ENCODE peak calls at places on chromosomes 16 and 17, in ten cellular contexts. One of them, this sample, is unnamed.

GRCh38 chr16:24854607-24855171 is 8.9 kb downstream of the SLC5A11 start:
- DNase-seq in ovary: no peak
- DNase-seq in fibroblast of pulmonary artery: no peak
- DNase-seq in tibial artery: no peak
- DNase-seq in A549: no peak
- DNase-seq in AG10803: no peak
- DNase-seq in right atrium auricular region: no peak
- DNase-seq in colonic mucosa: no peak
- DNase-seq in PC-9: no peak
- DNase-seq in Caco-2: no peak
- DNase-seq in this sample: no peak

GRCh38 chr16:10349851-10350250 is 36.0 kb upstream of the ATF7IP2 start:
- DNase-seq in PC-9: no peak
- DNase-seq in Caco-2: no peak
- DNase-seq in fibroblast of pulmonary artery: no peak
- DNase-seq in colonic mucosa: no peak
- DNase-seq in tibial artery: no peak
- DNase-seq in AG10803: no peak
- DNase-seq in A549: no peak
- DNase-seq in right atrium auricular region: no peak
- DNase-seq in ovary: no peak
- DNase-seq in this sample: no peak

GRCh38 chr16:56327071-56327928 is 98.0 kb downstream of the AMFR start:
- DNase-seq in colonic mucosa: no peak
- DNase-seq in PC-9: no peak
- DNase-seq in A549: no peak
- DNase-seq in ovary: no peak
- DNase-seq in AG10803: no peak
- DNase-seq in fibroblast of pulmonary artery: no peak
- DNase-seq in tibial artery: no peak
- DNase-seq in Caco-2: no peak
- DNase-seq in right atrium auricular region: no peak
- DNase-seq in this sample: no peak

GRCh38 chr17:76493505-76494167 is 7.6 kb downstream of the RHBDF2 start:
- DNase-seq in PC-9: no peak
- DNase-seq in fibroblast of pulmonary artery: no peak
- DNase-seq in AG10803: no peak
- DNase-seq in Caco-2: no peak
- DNase-seq in right atrium auricular region: no peak
- DNase-seq in A549: no peak
- DNase-seq in colonic mucosa: no peak
- DNase-seq in ovary: no peak
- DNase-seq in tibial artery: peak; percentile 66
- DNase-seq in this sample: no peak

GRCh38 chr17:45745843-45746494 is 38.2 kb upstream of the CRHR1 start:
- DNase-seq in tibial artery: no peak
- DNase-seq in colonic mucosa: no peak
- DNase-seq in A549: no peak
- DNase-seq in ovary: no peak
- DNase-seq in PC-9: no peak
- DNase-seq in AG10803: no peak
- DNase-seq in fibroblast of pulmonary artery: no peak
- DNase-seq in right atrium auricular region: no peak
- DNase-seq in Caco-2: no peak
- DNase-seq in this sample: no peak

GRCh38 chr17:31538080-31538762 is 146.7 kb downstream of the RAB11FIP4 start:
- DNase-seq in PC-9: no peak
- DNase-seq in tibial artery: no peak
- DNase-seq in ovary: no peak
- DNase-seq in fibroblast of pulmonary artery: no peak
- DNase-seq in Caco-2: no peak
- DNase-seq in right atrium auricular region: no peak
- DNase-seq in A549: no peak
- DNase-seq in AG10803: no peak
- DNase-seq in colonic mucosa: no peak
- DNase-seq in this sample: no peak

GRCh38 chr16:47424846-47425245 is 36.0 kb downstream of the ITFG1 start:
- DNase-seq in ovary: no peak
- DNase-seq in AG10803: no peak
- DNase-seq in colonic mucosa: no peak
- DNase-seq in Caco-2: peak; percentile 30
- DNase-seq in PC-9: no peak
- DNase-seq in A549: no peak
- DNase-seq in fibroblast of pulmonary artery: no peak
- DNase-seq in tibial artery: no peak
- DNase-seq in right atrium auricular region: no peak
- DNase-seq in this sample: no peak

GRCh38 chr16:66155933-66156332 is 210.6 kb upstream of the CDH5 start:
- DNase-seq in colonic mucosa: no peak
- DNase-seq in ovary: no peak
- DNase-seq in AG10803: no peak
- DNase-seq in tibial artery: no peak
- DNase-seq in Caco-2: no peak
- DNase-seq in A549: no peak
- DNase-seq in fibroblast of pulmonary artery: no peak
- DNase-seq in PC-9: no peak
- DNase-seq in right atrium auricular region: no peak
- DNase-seq in this sample: no peak

GRCh38 chr17:4789951-4790704 is 1.4 kb downstream of the GLTPD2 start:
- DNase-seq in A549: peak; percentile 99
- DNase-seq in AG10803: peak; percentile 78
- DNase-seq in right atrium auricular region: peak; percentile 91
- DNase-seq in ovary: peak; percentile 86
- DNase-seq in colonic mucosa: peak; percentile 92
- DNase-seq in fibroblast of pulmonary artery: peak; percentile 91
- DNase-seq in PC-9: peak; percentile 92
- DNase-seq in Caco-2: peak; percentile 87
- DNase-seq in tibial artery: peak; percentile 90
- DNase-seq in this sample: peak; percentile 17

GRCh38 chr16:57422026-57422944 is 17.7 kb downstream of the CCL17 start:
- DNase-seq in PC-9: peak; percentile 64
- DNase-seq in ovary: peak; percentile 55
- DNase-seq in colonic mucosa: peak; percentile 59
- DNase-seq in right atrium auricular region: no peak
- DNase-seq in AG10803: peak; percentile 53
- DNase-seq in Caco-2: peak; percentile 75
- DNase-seq in fibroblast of pulmonary artery: peak; percentile 78
- DNase-seq in A549: peak; percentile 55
- DNase-seq in tibial artery: peak; percentile 81
- DNase-seq in this sample: peak; percentile 5
- TF ChIP-seq CTCF in PC-9: peak; percentile 85
- TF ChIP-seq CTCF in ovary: no peak
- TF ChIP-seq CTCF in colonic mucosa: peak; percentile 48
- TF ChIP-seq CTCF in right atrium auricular region: peak; percentile 44
- TF ChIP-seq CTCF in AG10803: peak; percentile 85
- TF ChIP-seq CTCF in Caco-2: peak; percentile 97
- TF ChIP-seq CTCF in fibroblast of pulmonary artery: peak; percentile 92
- TF ChIP-seq CTCF in A549: peak; percentile 75
- TF ChIP-seq CTCF in tibial artery: peak; percentile 75
- TF ChIP-seq CTCF in this sample: peak; percentile 73

DNA sequence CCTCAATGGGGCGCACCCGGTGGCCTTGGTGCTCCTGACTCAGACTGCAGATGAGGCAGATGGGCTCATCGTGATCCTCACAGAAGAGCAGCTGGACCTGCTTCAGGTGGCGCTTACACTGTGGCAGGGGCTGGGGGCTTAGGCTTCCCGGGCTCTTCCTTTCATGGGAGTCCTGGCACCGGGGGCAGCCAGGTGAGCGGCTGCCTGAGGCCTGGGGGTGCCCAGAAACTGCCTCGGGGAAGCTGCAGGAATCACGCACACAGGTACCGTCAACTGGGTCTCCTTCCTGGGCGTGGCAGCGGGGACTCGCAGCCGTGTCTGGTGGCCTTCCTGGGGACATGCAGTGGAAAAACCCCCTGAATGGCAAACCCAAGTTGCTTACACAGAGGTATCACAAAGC is 7.0 kb downstream of the MEFV start:
- DNase-seq in PC-9: no peak
- DNase-seq in right atrium auricular region: no peak
- DNase-seq in A549: no peak
- DNase-seq in Caco-2: no peak
- DNase-seq in colonic mucosa: no peak
- DNase-seq in tibial artery: no peak
- DNase-seq in AG10803: no peak
- DNase-seq in ovary: no peak
- DNase-seq in fibroblast of pulmonary artery: no peak
- DNase-seq in this sample: no peak
- H3K4me3 ChIP-seq in PC-9: no peak overlapping the region
- H3K4me3 ChIP-seq in right atrium auricular region: no peak overlapping the region
- H3K4me3 ChIP-seq in A549: no peak overlapping the region
- H3K4me3 ChIP-seq in Caco-2: no peak overlapping the region
- H3K4me3 ChIP-seq in colonic mucosa: no peak overlapping the region
- H3K4me3 ChIP-seq in tibial artery: no peak overlapping the region
- H3K4me3 ChIP-seq in AG10803: no peak overlapping the region
- H3K4me3 ChIP-seq in ovary: no peak overlapping the region
- H3K4me3 ChIP-seq in fibroblast of pulmonary artery: no peak overlapping the region
- H3K4me3 ChIP-seq in this sample: no peak overlapping the region

DNA sequence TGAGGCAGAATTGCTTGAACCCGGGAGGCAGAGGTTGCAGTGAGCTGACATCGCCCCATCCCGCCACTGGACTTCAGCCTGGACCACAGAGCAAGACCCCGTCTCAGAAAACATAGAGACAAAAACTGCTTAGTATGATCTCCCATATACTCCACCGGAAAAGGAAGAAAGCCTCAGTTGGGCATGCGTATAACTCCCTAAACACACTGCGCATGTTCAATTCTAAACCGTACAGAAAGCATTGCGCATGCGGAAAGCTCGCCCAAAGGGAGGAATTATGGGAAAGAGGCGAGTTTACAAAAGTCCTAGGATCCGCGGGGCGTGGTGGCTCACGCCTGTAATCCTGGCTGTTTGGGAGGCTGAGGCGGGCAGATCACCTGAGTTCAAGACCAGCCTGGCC is 312.7 kb upstream of the ERCC4 start:
- DNase-seq in colonic mucosa: no peak
- DNase-seq in right atrium auricular region: no peak
- DNase-seq in ovary: no peak
- DNase-seq in PC-9: no peak
- DNase-seq in tibial artery: no peak
- DNase-seq in Caco-2: no peak
- DNase-seq in fibroblast of pulmonary artery: no peak
- DNase-seq in A549: no peak
- DNase-seq in AG10803: no peak
- DNase-seq in this sample: no peak
- TF ChIP-seq CTCF in colonic mucosa: no peak
- TF ChIP-seq CTCF in right atrium auricular region: no peak
- TF ChIP-seq CTCF in ovary: no peak
- TF ChIP-seq CTCF in PC-9: no peak
- TF ChIP-seq CTCF in tibial artery: no peak
- TF ChIP-seq CTCF in Caco-2: no peak
- TF ChIP-seq CTCF in fibroblast of pulmonary artery: no peak
- TF ChIP-seq CTCF in A549: no peak
- TF ChIP-seq CTCF in AG10803: no peak
- TF ChIP-seq CTCF in this sample: no peak

GRCh38 chr16:58695368-58695767 is 10.8 kb upstream of the SLC38A7 start:
- DNase-seq in tibial artery: no peak
- DNase-seq in right atrium auricular region: no peak
- DNase-seq in fibroblast of pulmonary artery: no peak
- DNase-seq in Caco-2: no peak
- DNase-seq in ovary: no peak
- DNase-seq in AG10803: no peak
- DNase-seq in A549: no peak
- DNase-seq in PC-9: no peak
- DNase-seq in colonic mucosa: no peak
- DNase-seq in this sample: no peak

GRCh38 chr16:58692450-58692849 is 7.9 kb upstream of the SLC38A7 start:
- DNase-seq in PC-9: no peak
- DNase-seq in fibroblast of pulmonary artery: no peak
- DNase-seq in Caco-2: no peak
- DNase-seq in AG10803: no peak
- DNase-seq in right atrium auricular region: no peak
- DNase-seq in colonic mucosa: no peak
- DNase-seq in tibial artery: no peak
- DNase-seq in A549: no peak
- DNase-seq in ovary: no peak
- DNase-seq in this sample: no peak
- H3K4me3 ChIP-seq in PC-9: no peak overlapping the region
- H3K4me3 ChIP-seq in fibroblast of pulmonary artery: no peak overlapping the region
- H3K4me3 ChIP-seq in Caco-2: no peak overlapping the region
- H3K4me3 ChIP-seq in AG10803: no peak overlapping the region
- H3K4me3 ChIP-seq in right atrium auricular region: no peak overlapping the region
- H3K4me3 ChIP-seq in colonic mucosa: no peak overlapping the region
- H3K4me3 ChIP-seq in tibial artery: no peak overlapping the region
- H3K4me3 ChIP-seq in A549: no peak overlapping the region
- H3K4me3 ChIP-seq in ovary: no peak overlapping the region
- H3K4me3 ChIP-seq in this sample: no peak overlapping the region

GRCh38 chr17:81995463-81996231 is 18.2 kb downstream of the ASPSCR1 start:
- DNase-seq in PC-9: no peak
- DNase-seq in AG10803: no peak
- DNase-seq in tibial artery: peak; percentile 56
- DNase-seq in colonic mucosa: no peak
- DNase-seq in A549: no peak
- DNase-seq in right atrium auricular region: no peak
- DNase-seq in Caco-2: no peak
- DNase-seq in fibroblast of pulmonary artery: no peak
- DNase-seq in ovary: no peak
- DNase-seq in this sample: no peak
- TF ChIP-seq CTCF in PC-9: no peak
- TF ChIP-seq CTCF in AG10803: no peak
- TF ChIP-seq CTCF in tibial artery: no peak
- TF ChIP-seq CTCF in colonic mucosa: no peak
- TF ChIP-seq CTCF in A549: no peak
- TF ChIP-seq CTCF in right atrium auricular region: no peak
- TF ChIP-seq CTCF in Caco-2: no peak
- TF ChIP-seq CTCF in fibroblast of pulmonary artery: no peak
- TF ChIP-seq CTCF in ovary: no peak
- TF ChIP-seq CTCF in this sample: no peak

This sample was measured in AG04449.